ENCODE peak calls at places on chromosomes 6 and 20, in eight cellular contexts. A is stimulated activated naive CD4-positive, alpha-beta T cell; E is cardiac fibroblast; Y is KG1; F is CD4-positive, alpha-beta T cell; V is GM12865; H is activated CD4-positive, CD25-positive, alpha-beta regulatory T cell; W is CD8-positive, alpha-beta T cell. D is an unnamed sample.

GRCh38 chr6:170522565-170523183 is 30.4 kb downstream of the PSMB1 start:
- DNase-seq in F (no peak), E (peak), Y (peak), A (no peak), W (no peak), V (no peak), H (no peak), D (no peak)

GRCh38 chr6:138104618-138105213 is 2.5 kb downstream of the PERP start:
- DNase-seq in V (no peak), Y (no peak), F (no peak), H (no peak), A (no peak), W (no peak), E (no peak), D (no peak)

GRCh38 chr6:165864218-165864617 is 201.2 kb upstream of the PDE10A start:
- DNase-seq in Y (no peak), F (no peak), E (no peak), H (no peak), V (no peak), W (no peak), A (no peak), D (no peak)

GRCh38 chr20:5770987-5771318 is 20.8 kb downstream of the SHLD1 start:
- DNase-seq in H (no peak), F (no peak), E (no peak), Y (no peak), V (peak), A (no peak), W (no peak), D (no peak)

GRCh38 chr6:68559716-68560115 is 75.4 kb upstream of the ADGRB3 start:
- DNase-seq in Y (no peak), F (no peak), A (no peak), H (no peak), W (no peak), V (no peak), E (no peak), D (no peak)

GRCh38 chr6:17002123-17002522 is 99.7 kb upstream of the STMND1 start:
- DNase-seq in A (no peak), Y (no peak), H (no peak), F (no peak), V (no peak), W (no peak), E (no peak), D (no peak)

GRCh38 chr20:63911171-63911570 is 16.2 kb downstream of the DNAJC5 start:
- DNase-seq in E (peak), F (no peak), H (no peak), Y (no peak), W (no peak), V (no peak), A (no peak), D (no peak)

GRCh38 chr6:104711371-104711770 is 148.3 kb downstream of the HACE1 start:
- DNase-seq in E (peak), Y (no peak), A (no peak), V (no peak), H (no peak), W (no peak), F (no peak), D (no peak)

GRCh38 chr6:20952605-20953004 is 418.3 kb downstream of the CDKAL1 start:
- DNase-seq in W (no peak), Y (no peak), A (no peak), V (no peak), F (no peak), E (peak), H (no peak), D (no peak)

GRCh38 chr20:62437985-62438384 is 10.6 kb upstream of the RBBP8NL start:
- DNase-seq in V (no peak), E (no peak), H (no peak), A (no peak), F (no peak), W (no peak), Y (no peak), D (no peak)

GRCh38 chr6:118206221-118206620 is 299.2 kb downstream of the SLC35F1 start:
- DNase-seq in H (no peak), E (no peak), V (no peak), Y (no peak), F (no peak), A (no peak), W (no peak), D (no peak)

GRCh38 chr20:46994341-46994740 is 99.7 kb downstream of the EYA2 start:
- DNase-seq in V (peak), W (no peak), A (no peak), F (peak), E (no peak), H (peak), Y (no peak), D (no peak)

GRCh38 chr6:168103036-168103830 is 24.2 kb upstream of the FRMD1 start:
- DNase-seq in A (no peak), E (no peak), Y (no peak), H (no peak), F (no peak), V (no peak), W (no peak), D (no peak)

GRCh38 chr6:1136415-1136774 is 175.5 kb upstream of the FOXQ1 start:
- DNase-seq in H (no peak), W (no peak), V (no peak), Y (no peak), E (peak), F (no peak), A (no peak), D (no peak)

GRCh38 chr6:124795879-124796838 is 166.1 kb upstream of the RNF217 start:
- DNase-seq in F (no peak), E (peak), H (no peak), Y (no peak), A (no peak), W (no peak), V (peak), D (no peak)

GRCh38 chr6:109465772-109466171 is 10.2 kb upstream of the MICAL1 start:
- DNase-seq in V (no peak), A (no peak), F (no peak), Y (no peak), W (no peak), E (no peak), H (no peak), D (no peak)

GRCh38 chr20:63978319-63979220 is 872 bp downstream of the SAMD10 start:
- DNase-seq in V (peak), Y (no peak), E (peak), F (peak), A (peak), W (peak), H (peak), D (no peak)

GRCh38 chr20:63009988-63010769 is 3.4 kb upstream of the BHLHE23 start:
- DNase-seq in H (peak), A (no peak), V (peak), F (peak), Y (no peak), E (no peak), W (peak), D (no peak)

GRCh38 chr20:25227317-25227831 is 20.5 kb upstream of the PYGB start:
- DNase-seq in H (no peak), F (no peak), E (peak), W (no peak), Y (no peak), A (no peak), V (no peak), D (no peak)

GRCh38 chr6:155586036-155586557 is 130.5 kb upstream of the NOX3 start:
- DNase-seq in Y (no peak), H (no peak), E (no peak), A (no peak), F (no peak), W (no peak), V (no peak), D (no peak)

GRCh38 chr6:45255434-45255833 is 72.7 kb upstream of the RUNX2 start:
- DNase-seq in A (no peak), W (no peak), Y (no peak), E (no peak), V (no peak), F (no peak), H (no peak), D (no peak)

GRCh38 chr6:107179004-107179403 is 63.7 kb upstream of the BEND3 start:
- DNase-seq in E (peak), Y (no peak), V (peak), A (no peak), F (no peak), W (no peak), H (no peak), D (no peak)

GRCh38 chr6:86537311-86537861 is 399.9 kb upstream of the HTR1E start:
- DNase-seq in H (no peak), F (no peak), E (no peak), A (no peak), W (no peak), Y (no peak), V (no peak), D (no peak)

GRCh38 chr6:14250573-14250972 is 133.0 kb downstream of the CD83 start:
- DNase-seq in H (no peak), V (no peak), Y (no peak), E (no peak), W (no peak), F (no peak), A (no peak), D (no peak)

GRCh38 chr6:63675138-63675537 is 39.5 kb downstream of the PHF3 start:
- DNase-seq in W (no peak), Y (no peak), H (no peak), A (no peak), V (no peak), F (no peak), E (no peak), D (no peak)

GRCh38 chr6:44386364-44386928 is 1.1 kb upstream of the CDC5L start:
- DNase-seq in E (peak), H (no peak), V (no peak), Y (no peak), W (no peak), F (no peak), A (no peak), D (no peak)

D was measured in omental fat pad.